ENCODE peak calls at places on chromosomes 13 and 19, in seven cellular contexts. P, A, H, O, N, F and J are unnamed samples. For H3K4me1, the result is how much of the 10 kb centered on the place peaks cover.

GRCh38 chr19:42242512-42243409 is at the start of gene GSK3A:
- DNase-seq in P (peak), A (peak), H (peak), O (peak), N (peak), F (peak), J (peak)

GRCh38 chr19:42131149-42132029 is 857 bp downstream of the POU2F2 start:
- DNase-seq in P (no peak), A (no peak), H (no peak), O (no peak), N (no peak), F (no peak), J (no peak)

GRCh38 chr13:79837741-79838450 is 356.9 kb downstream of the NDFIP2 start:
- DNase-seq in P (peak), A (no peak), H (peak), O (no peak), N (no peak), F (no peak), J (no peak)

GRCh38 chr19:29548483-29549085 is 22.8 kb downstream of the VSTM2B start:
- DNase-seq in P (no peak), A (no peak), H (no peak), O (no peak), N (no peak), F (no peak), J (no peak)

GRCh38 chr13:27973956-27974662 is 5.0 kb upstream of the CDX2 start:
- DNase-seq in P (no peak), A (no peak), H (no peak), O (no peak), N (no peak), F (no peak), J (peak)

GRCh38 chr19:7654401-7654800 is 14.4 kb upstream of the RETN start:
- DNase-seq in P (no peak), A (no peak), H (no peak), O (no peak), N (no peak), F (no peak), J (no peak)

GRCh38 chr13:75724742-75725504 is 88.8 kb downstream of the LMO7 start:
- DNase-seq in P (no peak), A (no peak), H (no peak), O (no peak), N (no peak), F (no peak), J (no peak)

GRCh38 chr19:57671124-57671895 is 2.6 kb downstream of the ZSCAN4 start:
- DNase-seq in P (no peak), A (no peak), H (no peak), O (no peak), N (no peak), F (no peak), J (no peak)

GRCh38 chr13:97287047-97287383 is 64.9 kb downstream of the MBNL2 start:
- DNase-seq in P (no peak), A (no peak), H (no peak), O (no peak), N (no peak), F (no peak), J (no peak)

GRCh38 chr19:45922281-45922680 is 7.7 kb upstream of the NANOS2 start:
- DNase-seq in P (no peak), A (no peak), H (peak), O (peak), N (no peak), F (peak), J (no peak)

GRCh38 chr19:40808497-40808896 is 9.5 kb downstream of the EGLN2 start:
- DNase-seq in P (no peak), A (no peak), H (no peak), O (no peak), N (no peak), F (no peak), J (no peak)

GRCh38 chr19:2351591-2351990 is 8.5 kb upstream of the TMPRSS9 start:
- DNase-seq in P (no peak), A (no peak), H (no peak), O (no peak), N (no peak), F (no peak), J (no peak)

GRCh38 chr13:69970521-69970920 is 137.1 kb upstream of the ATXN8OS start:
- DNase-seq in P (peak), A (no peak), H (peak), O (no peak), N (no peak), F (no peak), J (no peak)

GRCh38 chr19:1860821-1861598 is 2.4 kb downstream of the KLF16 start:
- DNase-seq in P (no peak), A (no peak), H (no peak), O (no peak), N (no peak), F (no peak), J (no peak)

GRCh38 chr13:109883181-109884180 is 97.1 kb upstream of the IRS2 start:
- DNase-seq in P (no peak), A (no peak), H (no peak), O (no peak), N (no peak), F (no peak), J (peak)

GRCh38 chr19:45340899-45341453 is 426 bp downstream of the KLC3 start:
- DNase-seq in P (no peak), A (peak), H (peak), O (no peak), N (no peak), F (peak), J (no peak)

GRCh38 chr13:35764359-35765015 is 288.0 kb upstream of the MAB21L1 start:
- DNase-seq in P (peak), A (no peak), H (no peak), O (no peak), N (no peak), F (no peak), J (no peak)

GRCh38 chr13:36344886-36345437 is 1.2 kb downstream of the SPART start:
- DNase-seq in P (no peak), A (no peak), H (no peak), O (no peak), N (no peak), F (no peak), J (no peak)

GRCh38 chr13:93727301-93728141 is 500.9 kb downstream of the GPC6 start:
- DNase-seq in P (peak), A (no peak), H (peak), O (no peak), N (no peak), F (no peak), J (no peak)

GRCh38 chr19:42135836-42136235 is 3.6 kb upstream of the POU2F2 start:
- DNase-seq in P (no peak), A (no peak), H (no peak), O (no peak), N (no peak), F (no peak), J (no peak)

GRCh38 chr19:45096700-45097099 is 3.7 kb downstream of the PPP1R37 start:
- DNase-seq in P (no peak), A (no peak), H (no peak), O (no peak), N (no peak), F (no peak), J (no peak)

GRCh38 chr19:31289381-31289880 is 59.8 kb downstream of the TSHZ3 start:
- DNase-seq in P (no peak), A (no peak), H (no peak), O (no peak), N (no peak), F (no peak), J (no peak)

GRCh38 chr13:66534561-66534960 is 695.6 kb downstream of the PCDH9 start:
- DNase-seq in P (peak), A (no peak), H (no peak), O (no peak), N (no peak), F (no peak), J (no peak)

GRCh38 chr19:30003862-30004261 is 61.8 kb downstream of the URI1 start:
- DNase-seq in P (no peak), A (no peak), H (peak), O (no peak), N (no peak), F (no peak), J (no peak)

GRCh38 chr13:80946008-80946802 is 605.3 kb upstream of the SPRY2 start:
- DNase-seq in P (no peak), A (no peak), H (no peak), O (no peak), N (no peak), F (no peak), J (no peak)

GRCh38 chr13:80823472-80823871 is 482.5 kb upstream of the SPRY2 start:
- DNase-seq in P (no peak), A (no peak), H (no peak), O (no peak), N (no peak), F (no peak), J (no peak)

DNA sequence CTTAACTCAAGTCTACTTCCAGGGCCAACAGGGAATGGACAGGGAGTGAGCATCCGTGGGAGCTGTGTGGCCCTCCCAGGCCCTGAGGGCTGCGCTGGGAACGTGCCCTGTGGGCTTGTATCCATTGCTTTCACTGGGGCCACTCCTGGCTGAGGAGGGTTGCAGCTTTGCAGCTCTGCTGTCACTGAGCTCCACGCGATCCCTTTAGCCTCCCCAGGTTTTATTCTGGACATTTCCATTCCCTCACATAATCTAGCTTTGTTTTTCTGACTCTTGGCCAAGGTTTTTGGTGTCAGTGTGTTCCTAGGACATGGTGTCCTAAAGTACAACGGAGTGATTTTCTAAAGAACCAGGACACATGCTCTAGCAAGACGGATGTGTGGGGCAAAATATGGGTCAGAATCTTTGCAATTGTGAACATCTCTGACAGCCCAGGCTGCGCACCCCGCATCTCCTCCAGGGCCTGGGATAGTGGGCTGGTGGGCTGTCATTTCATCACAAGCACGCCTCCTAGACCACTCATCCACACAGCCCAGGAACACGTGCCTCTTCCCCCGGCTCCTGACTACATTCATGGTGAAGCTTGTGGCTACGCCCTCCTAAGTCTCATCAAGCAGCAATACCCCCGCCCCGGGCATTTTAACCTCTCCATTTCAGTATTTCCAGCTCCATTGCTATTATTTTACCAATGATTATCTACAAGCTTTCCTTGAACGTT is 27.9 kb downstream of the GGACT start:
- DNase-seq in P (no peak), A (no peak), H (no peak), O (no peak), N (no peak), F (no peak), J (no peak)
- H3K4me1 ChIP-seq in P (under half), A (under half), H (under half), O (under half), N (under half), F (under half), J (under half)

DNA sequence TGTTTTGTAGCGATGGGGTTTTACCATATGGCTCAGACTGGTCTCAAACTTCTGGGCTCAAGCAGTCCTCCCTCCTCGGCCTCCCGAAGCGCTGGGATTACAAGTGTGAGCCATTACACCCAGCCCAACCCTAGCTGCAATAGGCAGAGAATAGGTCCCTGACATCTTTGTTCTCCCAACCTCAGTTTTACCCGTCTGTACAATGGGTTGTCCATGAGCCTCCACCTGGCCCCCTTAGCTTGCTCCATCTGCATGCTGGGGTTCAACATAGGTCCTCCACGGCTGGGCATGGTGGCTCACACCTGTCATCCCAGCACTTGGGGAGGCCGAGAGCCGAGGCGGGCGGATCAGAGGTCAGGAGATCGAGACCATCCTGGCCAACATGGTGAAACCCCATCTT is 14.4 kb downstream of the NFIC start:
- DNase-seq in P (no peak), A (no peak), H (no peak), O (no peak), N (no peak), F (no peak), J (no peak)
- H3K4me1 ChIP-seq in P (under half), A (under half), H (under half), O (under half), N (under half), F (under half), J (under half)

GRCh38 chr19:48703316-48703715 is 7.5 kb downstream of the FUT2 start:
- DNase-seq in P (no peak), A (no peak), H (no peak), O (no peak), N (peak), F (no peak), J (no peak)
- H3K4me1 ChIP-seq in P (under half), A (under half), H (under half), O (under half), N (under half), F (under half), J (under half)

DNA sequence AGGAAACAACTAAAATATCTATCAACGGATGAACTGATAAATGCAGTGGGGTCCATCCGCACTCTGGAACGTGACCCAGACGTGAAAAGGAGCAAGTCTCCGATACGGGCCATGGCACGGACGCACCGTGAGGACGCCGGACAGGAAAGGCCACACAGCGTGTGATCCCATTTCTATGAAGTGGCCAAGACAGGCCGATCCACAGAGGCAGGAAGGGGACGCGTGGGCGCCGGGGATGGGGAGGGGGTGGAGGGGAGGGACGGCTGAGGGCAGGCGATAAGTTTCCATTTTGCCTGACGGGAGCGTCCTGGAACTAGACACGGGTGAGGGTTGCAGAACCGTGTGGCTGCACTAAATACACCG is 13.8 kb downstream of the SHC2 start:
- DNase-seq in P (no peak), A (no peak), H (no peak), O (no peak), N (peak), F (no peak), J (no peak)
- H3K4me1 ChIP-seq in P (under half), A (under half), H (under half), O (under half), N (under half), F (under half), J (under half)

GRCh38 chr19:10876459-10877240 is 5.3 kb downstream of the CARM1 start:
- DNase-seq in P (no peak), A (no peak), H (no peak), O (no peak), N (no peak), F (no peak), J (no peak)
- H3K4me1 ChIP-seq in P (under half), A (under half), H (under half), O (under half), N (under half), F (under half), J (under half)

GRCh38 chr13:98521876-98522275 is 55.0 kb downstream of the STK24 start:
- DNase-seq in P (no peak), A (no peak), H (no peak), O (no peak), N (no peak), F (no peak), J (no peak)
- H3K4me1 ChIP-seq in P (under half), A (under half), H (under half), O (under half), N (under half), F (under half), J (under half)

DNA sequence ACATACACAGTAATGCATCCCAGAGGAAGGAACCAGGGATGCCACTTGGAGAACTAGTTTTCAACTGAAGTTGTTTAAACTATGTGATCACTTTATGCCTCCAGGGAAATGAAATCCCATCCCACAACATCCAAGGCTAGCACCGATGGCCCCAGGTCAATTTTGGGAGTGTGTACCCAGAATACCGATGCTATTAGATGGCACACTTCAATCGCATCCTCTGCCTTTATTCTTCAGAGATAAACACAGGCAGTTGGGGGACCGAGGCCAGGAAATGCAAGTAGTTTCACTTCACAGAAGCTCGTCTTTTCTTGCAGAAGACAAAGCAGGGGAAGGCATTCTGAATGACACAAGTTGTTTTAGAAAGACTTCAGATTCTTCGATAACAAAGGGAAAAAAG is 13.8 kb downstream of the STK24 start:
- DNase-seq in P (no peak), A (no peak), H (no peak), O (no peak), N (no peak), F (no peak), J (no peak)
- H3K4me1 ChIP-seq in P (under half), A (under half), H (under half), O (under half), N (under half), F (under half), J (half or more)